ENCODE peak calls at places on chromosomes 11 and 22, in four cellular contexts. One of them, this sample, is unnamed.
A peak's percentile ranks its signal among the peaks of the same experiment; 100 is the strongest.

GRCh38 chr11:57497303-57498247 is 17.9 kb downstream of the SLC43A1 start:
- DNase-seq in tibial nerve: no peak
- DNase-seq in psoas muscle: no peak
- DNase-seq in breast epithelium: no peak
- DNase-seq in this sample: no peak

GRCh38 chr11:2666828-2667570 is 32.8 kb downstream of the KCNQ1OT1 start:
- DNase-seq in tibial nerve: no peak
- DNase-seq in psoas muscle: no peak
- DNase-seq in breast epithelium: no peak
- DNase-seq in this sample: no peak

GRCh38 chr11:90222459-90223247 is at the start of gene CHORDC1:
- DNase-seq in tibial nerve: peak; percentile 81
- DNase-seq in psoas muscle: peak; percentile 92
- DNase-seq in breast epithelium: peak; percentile 84
- DNase-seq in this sample: peak; percentile 85

GRCh38 chr11:118878187-118878586 is 5.5 kb upstream of the CXCR5 start:
- DNase-seq in tibial nerve: no peak
- DNase-seq in psoas muscle: no peak
- DNase-seq in breast epithelium: no peak
- DNase-seq in this sample: no peak

GRCh38 chr11:123179571-123179970 is 15.5 kb downstream of the CLMP start:
- DNase-seq in tibial nerve: no peak
- DNase-seq in psoas muscle: no peak
- DNase-seq in breast epithelium: no peak
- DNase-seq in this sample: no peak

GRCh38 chr11:9796854-9797253 is 133.0 kb downstream of the SWAP70 start:
- DNase-seq in tibial nerve: no peak
- DNase-seq in psoas muscle: no peak
- DNase-seq in breast epithelium: no peak
- DNase-seq in this sample: no peak

GRCh38 chr11:34972892-34973291 is 56.5 kb downstream of the PDHX start:
- DNase-seq in tibial nerve: no peak
- DNase-seq in psoas muscle: no peak
- DNase-seq in breast epithelium: no peak
- DNase-seq in this sample: no peak

GRCh38 chr11:30316237-30316636 is 6.7 kb upstream of the ARL14EP start:
- DNase-seq in tibial nerve: no peak
- DNase-seq in psoas muscle: no peak
- DNase-seq in breast epithelium: no peak
- DNase-seq in this sample: no peak

GRCh38 chr11:113664981-113665710 is 41.0 kb downstream of the TMPRSS5 start:
- DNase-seq in tibial nerve: no peak
- DNase-seq in psoas muscle: no peak
- DNase-seq in breast epithelium: no peak
- DNase-seq in this sample: no peak

GRCh38 chr11:3803726-3804510 is 4.4 kb upstream of the PGAP2 start:
- DNase-seq in tibial nerve: no peak
- DNase-seq in psoas muscle: no peak
- DNase-seq in breast epithelium: no peak
- DNase-seq in this sample: no peak

GRCh38 chr11:65559951-65560537 is 1.9 kb upstream of the LTBP3 start:
- DNase-seq in tibial nerve: no peak
- DNase-seq in psoas muscle: no peak
- DNase-seq in breast epithelium: no peak
- DNase-seq in this sample: no peak

GRCh38 chr11:118691926-118692830 is 12.7 kb upstream of the TREH start:
- DNase-seq in tibial nerve: no peak
- DNase-seq in psoas muscle: no peak
- DNase-seq in breast epithelium: no peak
- DNase-seq in this sample: peak; percentile 74

GRCh38 chr11:35927730-35928129 is 16.1 kb upstream of the LDLRAD3 start:
- DNase-seq in tibial nerve: peak; percentile 36
- DNase-seq in psoas muscle: peak; percentile 87
- DNase-seq in breast epithelium: peak; percentile 65
- DNase-seq in this sample: no peak

GRCh38 chr11:65851811-65852507 is 6.0 kb downstream of the CFL1 start:
- DNase-seq in tibial nerve: no peak
- DNase-seq in psoas muscle: no peak
- DNase-seq in breast epithelium: no peak
- DNase-seq in this sample: no peak

GRCh38 chr22:35561796-35562526 is 21.3 kb downstream of the RASD2 start:
- DNase-seq in tibial nerve: no peak
- DNase-seq in psoas muscle: no peak
- DNase-seq in breast epithelium: no peak
- DNase-seq in this sample: no peak

GRCh38 chr22:40043086-40043485 is 48.3 kb downstream of the FAM83F start:
- DNase-seq in tibial nerve: no peak
- DNase-seq in psoas muscle: peak; percentile 31
- DNase-seq in breast epithelium: peak; percentile 59
- DNase-seq in this sample: no peak

GRCh38 chr11:95042239-95042638 is 7.0 kb upstream of the KDM4F start:
- DNase-seq in tibial nerve: no peak
- DNase-seq in psoas muscle: no peak
- DNase-seq in breast epithelium: no peak
- DNase-seq in this sample: no peak

GRCh38 chr11:118373871-118374270 is 14.5 kb downstream of the UBE4A start:
- DNase-seq in tibial nerve: no peak
- DNase-seq in psoas muscle: no peak
- DNase-seq in breast epithelium: no peak
- DNase-seq in this sample: no peak

GRCh38 chr11:107496011-107496410 is 38.4 kb upstream of the CWF19L2 start:
- DNase-seq in tibial nerve: no peak
- DNase-seq in psoas muscle: no peak
- DNase-seq in breast epithelium: no peak
- DNase-seq in this sample: no peak

GRCh38 chr11:2382927-2383822 is 6.1 kb downstream of the CD81 start:
- DNase-seq in tibial nerve: no peak
- DNase-seq in psoas muscle: peak; percentile 81
- DNase-seq in breast epithelium: no peak
- DNase-seq in this sample: no peak

GRCh38 chr22:22558972-22559603 is at the start of gene PRAME:
- DNase-seq in tibial nerve: no peak
- DNase-seq in psoas muscle: peak; percentile 26
- DNase-seq in breast epithelium: no peak
- DNase-seq in this sample: peak; percentile 37
- TF ChIP-seq CTCF in tibial nerve: peak; percentile 28
- TF ChIP-seq CTCF in psoas muscle: no peak
- TF ChIP-seq CTCF in breast epithelium: no peak
- TF ChIP-seq CTCF in this sample: peak; percentile 65

GRCh38 chr11:8649361-8649760 is 33.1 kb downstream of the TRIM66 start:
- DNase-seq in tibial nerve: no peak
- DNase-seq in psoas muscle: no peak
- DNase-seq in breast epithelium: no peak
- DNase-seq in this sample: no peak
- H3K9me3 ChIP-seq in tibial nerve: no peaks in the 10 kb centered on the region
- H3K9me3 ChIP-seq in psoas muscle: no peaks in the 10 kb centered on the region
- H3K9me3 ChIP-seq in breast epithelium: no peaks in the 10 kb centered on the region
- H3K9me3 ChIP-seq in this sample: no peaks in the 10 kb centered on the region

GRCh38 chr11:58900479-58901420 is 38.5 kb upstream of the GLYATL1 start:
- DNase-seq in tibial nerve: peak; percentile 62
- DNase-seq in psoas muscle: peak; percentile 59
- DNase-seq in breast epithelium: peak; percentile 78
- DNase-seq in this sample: peak; percentile 7
- TF ChIP-seq CTCF in tibial nerve: peak; percentile 27
- TF ChIP-seq CTCF in psoas muscle: peak; percentile 10
- TF ChIP-seq CTCF in breast epithelium: peak; percentile 61
- TF ChIP-seq CTCF in this sample: peak; percentile 16

DNA sequence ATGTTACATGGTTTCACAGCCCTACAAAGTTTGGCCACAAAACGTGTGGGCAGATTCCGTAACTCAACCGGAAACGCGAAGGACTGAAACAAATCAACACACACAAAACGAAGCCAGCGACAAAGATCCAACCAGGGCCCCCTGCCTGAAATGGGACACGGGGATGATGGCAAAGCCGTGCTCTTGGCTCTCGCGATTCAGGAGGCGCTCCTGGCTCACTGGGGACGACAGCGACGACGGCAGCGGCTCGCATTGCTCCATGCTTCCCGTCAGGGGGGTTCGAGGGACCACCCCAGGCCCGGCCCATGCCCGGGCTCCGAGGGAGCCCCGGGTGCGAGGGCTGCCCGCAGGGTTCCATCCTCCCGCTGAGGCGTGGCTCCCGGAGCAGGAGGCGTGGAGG is 4786.8 kb upstream of the OR11H1 start:
- DNase-seq in tibial nerve: no peak
- DNase-seq in psoas muscle: no peak
- DNase-seq in breast epithelium: no peak
- DNase-seq in this sample: no peak
- H3K9me3 ChIP-seq in tibial nerve: no peaks in the 10 kb centered on the region
- H3K9me3 ChIP-seq in psoas muscle: no peaks in the 10 kb centered on the region
- H3K9me3 ChIP-seq in breast epithelium: peaks cover 36% of the 10 kb centered on the region
- H3K9me3 ChIP-seq in this sample: peaks cover 18% of the 10 kb centered on the region

DNA sequence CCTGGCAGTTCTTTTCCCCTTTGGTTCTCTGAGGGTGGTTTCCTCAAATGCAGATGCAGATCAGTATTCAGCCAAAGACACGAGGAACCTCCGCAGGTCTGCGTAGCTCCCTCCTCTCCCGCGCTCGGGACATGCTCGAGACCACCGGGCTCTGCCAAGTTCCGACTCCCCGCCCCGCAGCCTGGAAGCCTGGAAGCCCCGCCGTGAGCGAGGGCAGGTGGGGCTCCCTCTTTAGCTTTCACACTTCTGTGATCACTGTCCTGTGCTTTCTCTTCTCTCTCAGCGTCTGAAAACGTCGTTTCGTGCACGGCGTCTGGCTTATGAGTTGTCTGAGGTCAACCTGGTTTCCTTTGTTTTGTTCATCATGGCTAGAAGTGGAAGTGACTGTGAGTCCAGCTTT is 26.6 kb downstream of the ZBED4 start:
- DNase-seq in tibial nerve: no peak
- DNase-seq in psoas muscle: no peak
- DNase-seq in breast epithelium: no peak
- DNase-seq in this sample: no peak
- TF ChIP-seq CTCF in tibial nerve: no peak
- TF ChIP-seq CTCF in psoas muscle: no peak
- TF ChIP-seq CTCF in breast epithelium: no peak
- TF ChIP-seq CTCF in this sample: no peak

GRCh38 chr11:28009383-28009782 is 98.6 kb downstream of the KIF18A start:
- DNase-seq in tibial nerve: no peak
- DNase-seq in psoas muscle: no peak
- DNase-seq in breast epithelium: no peak
- DNase-seq in this sample: no peak

GRCh38 chr11:27998552-27998951 is 109.4 kb downstream of the KIF18A start:
- DNase-seq in tibial nerve: no peak
- DNase-seq in psoas muscle: no peak
- DNase-seq in breast epithelium: no peak
- DNase-seq in this sample: no peak

DNA sequence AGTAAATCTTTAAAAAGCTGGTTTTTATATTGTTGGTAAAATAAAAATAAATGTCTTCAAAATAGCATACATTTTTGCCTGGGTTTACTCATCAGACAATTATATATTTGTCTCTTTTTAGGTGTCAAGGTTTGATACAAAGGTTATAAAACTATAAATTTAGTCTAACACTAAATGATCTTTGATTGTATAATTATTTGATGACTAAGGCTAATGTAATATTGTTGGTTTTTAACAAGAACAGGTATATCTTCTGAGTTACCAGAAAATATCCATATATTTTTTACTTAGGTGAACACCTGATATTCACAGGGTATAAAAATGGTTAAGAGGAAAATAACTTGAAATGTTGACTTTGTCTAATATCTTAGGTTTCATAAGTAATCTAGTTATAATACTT is 104.3 kb downstream of the KIF18A start:
- DNase-seq in tibial nerve: no peak
- DNase-seq in psoas muscle: no peak
- DNase-seq in breast epithelium: no peak
- DNase-seq in this sample: no peak
- H3K9me3 ChIP-seq in tibial nerve: peaks cover 3% of the 10 kb centered on the region
- H3K9me3 ChIP-seq in psoas muscle: peaks cover 5% of the 10 kb centered on the region
- H3K9me3 ChIP-seq in breast epithelium: peaks cover 53% of the 10 kb centered on the region
- H3K9me3 ChIP-seq in this sample: peaks cover 23% of the 10 kb centered on the region

DNA sequence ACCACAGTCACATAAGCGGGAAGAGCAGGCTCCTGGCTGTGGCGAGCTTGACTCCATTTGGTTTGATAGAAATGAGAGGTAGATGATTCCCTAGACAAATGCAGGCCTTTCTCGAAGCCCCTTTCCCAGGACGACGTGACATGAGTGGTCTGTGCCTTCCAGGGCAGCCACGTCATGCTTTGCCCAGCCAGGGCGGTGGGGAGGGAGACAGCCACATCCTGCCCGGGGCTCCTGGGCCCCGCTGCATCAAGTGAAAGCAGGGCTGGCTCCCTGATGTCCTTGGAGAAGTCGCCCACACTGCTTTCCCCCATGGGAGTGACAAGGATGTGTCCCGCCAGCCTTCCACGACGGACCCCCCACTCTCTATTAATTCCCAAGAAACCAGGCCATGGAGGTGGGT is 13.2 kb downstream of the PPARA start:
- DNase-seq in tibial nerve: no peak
- DNase-seq in psoas muscle: no peak
- DNase-seq in breast epithelium: no peak
- DNase-seq in this sample: no peak
- TF ChIP-seq CTCF in tibial nerve: no peak
- TF ChIP-seq CTCF in psoas muscle: no peak
- TF ChIP-seq CTCF in breast epithelium: no peak
- TF ChIP-seq CTCF in this sample: no peak

GRCh38 chr11:23769214-23769613 is 727.6 kb upstream of the LUZP2 start:
- DNase-seq in tibial nerve: no peak
- DNase-seq in psoas muscle: no peak
- DNase-seq in breast epithelium: no peak
- DNase-seq in this sample: no peak
- H3K9me3 ChIP-seq in tibial nerve: no peaks in the 10 kb centered on the region
- H3K9me3 ChIP-seq in psoas muscle: no peaks in the 10 kb centered on the region
- H3K9me3 ChIP-seq in breast epithelium: peaks cover 11% of the 10 kb centered on the region
- H3K9me3 ChIP-seq in this sample: no peaks in the 10 kb centered on the region

DNA sequence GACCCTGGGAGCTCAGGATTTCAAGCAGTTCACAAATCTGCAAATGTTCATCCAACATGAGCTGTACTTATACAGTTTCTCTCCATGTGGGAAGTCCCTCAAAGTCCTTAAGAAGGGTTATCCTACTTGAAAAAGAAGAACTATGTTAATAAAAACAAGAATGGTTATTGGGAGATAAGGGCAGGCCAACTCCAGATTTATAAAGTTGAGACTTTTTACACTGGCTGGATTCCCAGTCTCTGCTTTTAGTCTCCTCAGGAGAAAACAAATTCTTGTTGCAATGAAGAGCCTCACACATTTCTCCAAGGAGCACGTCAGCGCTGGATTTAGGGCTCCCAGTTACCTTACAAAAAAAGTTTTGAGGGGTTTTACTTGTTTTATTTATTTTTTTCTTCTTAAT is 34.1 kb upstream of the CTTN start:
- DNase-seq in tibial nerve: no peak
- DNase-seq in psoas muscle: no peak
- DNase-seq in breast epithelium: no peak
- DNase-seq in this sample: no peak
- TF ChIP-seq CTCF in tibial nerve: no peak
- TF ChIP-seq CTCF in psoas muscle: no peak
- TF ChIP-seq CTCF in breast epithelium: no peak
- TF ChIP-seq CTCF in this sample: no peak

GRCh38 chr11:58739725-58740430 is 8.1 kb upstream of the GLYAT start:
- DNase-seq in tibial nerve: no peak
- DNase-seq in psoas muscle: no peak
- DNase-seq in breast epithelium: no peak
- DNase-seq in this sample: no peak
- H3K9me3 ChIP-seq in tibial nerve: no peaks in the 10 kb centered on the region
- H3K9me3 ChIP-seq in psoas muscle: no peaks in the 10 kb centered on the region
- H3K9me3 ChIP-seq in breast epithelium: peaks cover 31% of the 10 kb centered on the region
- H3K9me3 ChIP-seq in this sample: peaks cover 11% of the 10 kb centered on the region

This sample was measured in CD4-positive, alpha-beta T cell.